ENCODE peak calls at places on chromosomes 16 and 17, in eight cellular contexts. H, V, N, F, S, Y, M and P are unnamed samples.

GRCh38 chr16:57155702-57156350 is 30.0 kb downstream of the PSME3IP1 start:
- DNase-seq in H (no peak), V (no peak), N (no peak), F (no peak), S (no peak), Y (no peak), M (no peak), P (no peak)

GRCh38 chr17:79558573-79558900 is 52.3 kb downstream of the RBFOX3 start:
- DNase-seq in H (no peak), V (no peak), N (no peak), F (no peak), S (no peak), Y (no peak), M (no peak), P (no peak)

GRCh38 chr17:43399839-43400328 is 1.1 kb downstream of the ARL4D start:
- DNase-seq in H (no peak), V (no peak), N (no peak), F (no peak), S (no peak), Y (no peak), M (no peak), P (no peak)

GRCh38 chr16:3171855-3172593 is 16.0 kb upstream of the OR1F1 start:
- DNase-seq in H (no peak), V (no peak), N (no peak), F (peak), S (no peak), Y (no peak), M (no peak), P (no peak)

GRCh38 chr17:32488604-32489180 is 1.9 kb downstream of the CDK5R1 start:
- DNase-seq in H (no peak), V (no peak), N (no peak), F (no peak), S (no peak), Y (no peak), M (no peak), P (no peak)

GRCh38 chr17:35605753-35606152 is 18.6 kb downstream of the AP2B1 start:
- DNase-seq in H (no peak), V (no peak), N (no peak), F (no peak), S (no peak), Y (no peak), M (no peak), P (no peak)

GRCh38 chr16:55835578-55835977 is 2.7 kb upstream of the CES1 start:
- DNase-seq in H (no peak), V (peak), N (no peak), F (no peak), S (peak), Y (peak), M (no peak), P (no peak)

GRCh38 chr16:74190292-74190691 is 106.3 kb upstream of the PSMD7 start:
- DNase-seq in H (no peak), V (no peak), N (no peak), F (no peak), S (no peak), Y (no peak), M (no peak), P (no peak)

GRCh38 chr17:47188799-47189731 is at the start of gene CDC27:
- DNase-seq in H (peak), V (peak), N (peak), F (peak), S (peak), Y (peak), M (peak), P (peak)

GRCh38 chr16:83268164-83268563 is 539.6 kb upstream of the HSBP1 start:
- DNase-seq in H (no peak), V (no peak), N (no peak), F (no peak), S (no peak), Y (no peak), M (no peak), P (no peak)

GRCh38 chr17:55728833-55729232 is 6.2 kb upstream of the TMEM100 start:
- DNase-seq in H (no peak), V (no peak), N (no peak), F (no peak), S (no peak), Y (no peak), M (no peak), P (no peak)

GRCh38 chr17:35765086-35765710 is 4.5 kb downstream of the C17orf50 start:
- DNase-seq in H (no peak), V (no peak), N (no peak), F (no peak), S (no peak), Y (no peak), M (no peak), P (no peak)

GRCh38 chr17:48628641-48629410 is 2.7 kb upstream of the HOXB9 start:
- DNase-seq in H (no peak), V (no peak), N (no peak), F (no peak), S (no peak), Y (no peak), M (no peak), P (no peak)